ENCODE peak calls at places on chromosomes 5 and 9, in six cellular contexts. K is HS-5; H is stimulated activated CD4-positive, alpha-beta T cell treated with anti-CD3 and anti-CD28 coated beads, Interleukin-15, amount 100 ng/mL, for 1 hour; G is progenitor cell of endocrine pancreas; D is activated naive CD8-positive, alpha-beta T cell treated with anti-CD3 and anti-CD28 coated beads for 36 hours; E is A172. Z is an unnamed sample.
A peak's percentile ranks its signal among the peaks of the same experiment; 100 is the strongest.

GRCh38 chr9:4937436-4937835 is 47.6 kb upstream of the JAK2 start:
- DNase-seq in K (no peak), E (no peak), H (no peak), D (peak; percentile 25), G (no peak), Z (no peak)

GRCh38 chr5:6674421-6674820 is 38.8 kb upstream of the TENT4A start:
- DNase-seq in D (no peak), K (no peak), G (no peak), E (no peak), H (no peak), Z (no peak)

GRCh38 chr5:3010301-3010952 is 258.9 kb upstream of the IRX2 start:
- DNase-seq in K (no peak), D (no peak), G (no peak), E (no peak), H (no peak), Z (no peak)

GRCh38 chr9:90393355-90394152 is 249.1 kb downstream of the DIRAS2 start:
- DNase-seq in G (no peak), D (no peak), H (no peak), E (no peak), K (peak; percentile 5), Z (no peak)

GRCh38 chr5:74865799-74866652 is at the start of gene FAM169A:
- DNase-seq in E (peak; percentile 8), D (peak; percentile 66), K (no peak), H (peak; percentile 20), G (peak; percentile 52), Z (no peak)

GRCh38 chr9:83955985-83956287 is 24.1 kb downstream of the HNRNPK start:
- DNase-seq in H (no peak), K (no peak), D (peak; percentile 34), G (no peak), E (no peak), Z (no peak)

GRCh38 chr9:98916660-98917059 is 27.0 kb upstream of the COL15A1 start:
- DNase-seq in K (no peak), G (no peak), E (no peak), H (no peak), D (no peak), Z (no peak)

GRCh38 chr5:160635046-160635445 is 213.4 kb downstream of the PTTG1 start:
- DNase-seq in D (no peak), K (no peak), E (no peak), H (no peak), G (no peak), Z (no peak)

GRCh38 chr9:93305497-93306020 is 121.6 kb downstream of the WNK2 start:
- DNase-seq in H (no peak), D (no peak), G (no peak), E (no peak), K (no peak), Z (no peak)

GRCh38 chr5:175279506-175279905 is 164.5 kb downstream of the DRD1 start:
- DNase-seq in G (no peak), K (no peak), D (no peak), H (no peak), E (no peak), Z (no peak)

GRCh38 chr5:93018461-93018860 is 562.6 kb downstream of the NR2F1-AS1 start:
- DNase-seq in D (no peak), G (no peak), K (peak; percentile 9), H (no peak), E (no peak), Z (peak; percentile 2)

GRCh38 chr5:179265529-179266290 is 79.6 kb downstream of the ADAMTS2 start:
- DNase-seq in H (no peak), D (no peak), G (no peak), E (peak; percentile 76), K (peak; percentile 94), Z (peak; percentile 72)

GRCh38 chr5:125237026-125237425 is 490.6 kb upstream of the ZNF608 start:
- DNase-seq in H (no peak), E (no peak), K (no peak), G (no peak), D (no peak), Z (no peak)

GRCh38 chr9:124800306-124801259 is 23.6 kb downstream of the OLFML2A start:
- DNase-seq in H (no peak), K (no peak), D (no peak), G (no peak), E (peak; percentile 42), Z (no peak)

GRCh38 chr5:157166164-157166493 is at the start of gene GARIN3:
- DNase-seq in K (no peak), D (no peak), H (no peak), G (no peak), E (no peak), Z (no peak)

GRCh38 chr5:111280282-111280901 is 56.2 kb downstream of the CAMK4 start:
- DNase-seq in H (no peak), G (no peak), D (no peak), E (no peak), K (no peak), Z (no peak)

GRCh38 chr5:138440226-138441073 is 1.6 kb downstream of the REEP2 start:
- DNase-seq in D (no peak), G (no peak), H (no peak), E (no peak), K (no peak), Z (no peak)